ENCODE peak calls at places on chromosomes 3 and 15, in four cellular contexts. O, W, Y and B are unnamed samples.

GRCh38 chr3:188978772-188979171 is 193.0 kb upstream of the TPRG1 start:
- DNase-seq in O (peak), W (peak), Y (no peak), B (peak)

GRCh38 chr3:149368850-149369497 is 8.5 kb downstream of the TM4SF1 start:
- DNase-seq in O (no peak), W (no peak), Y (no peak), B (peak)

GRCh38 chr3:60125686-60126085 is 1075.9 kb upstream of the CFAP20DC start:
- DNase-seq in O (no peak), W (no peak), Y (no peak), B (no peak)

GRCh38 chr3:188948658-188949400 is 222.9 kb upstream of the TPRG1 start:
- DNase-seq in O (no peak), W (no peak), Y (no peak), B (peak)

GRCh38 chr3:12759097-12759679 is at the start of gene TMEM40:
- DNase-seq in O (no peak), W (peak), Y (no peak), B (no peak)

GRCh38 chr3:123584284-123584987 is 417 bp downstream of the HACD2 start:
- DNase-seq in O (no peak), W (no peak), Y (no peak), B (peak)

GRCh38 chr3:120682095-120682681 is at the start of gene HGD:
- DNase-seq in O (no peak), W (no peak), Y (no peak), B (no peak)

GRCh38 chr3:16741103-16741758 is 136.0 kb upstream of the DAZL start:
- DNase-seq in O (no peak), W (peak), Y (no peak), B (peak)

GRCh38 chr3:182083112-182083511 is 371.4 kb downstream of the SOX2 start:
- DNase-seq in O (no peak), W (no peak), Y (no peak), B (peak)

GRCh38 chr15:71275098-71275497 is 159.8 kb downstream of the THSD4 start:
- DNase-seq in O (no peak), W (peak), Y (no peak), B (peak)

GRCh38 chr3:130635978-130636377 is 110.7 kb downstream of the PIK3R4 start:
- DNase-seq in O (no peak), W (no peak), Y (no peak), B (no peak)

GRCh38 chr15:65940618-65940909 is 71.3 kb downstream of the RAB11A start:
- DNase-seq in O (no peak), W (no peak), Y (no peak), B (peak)

GRCh38 chr15:40960926-40961325 is 7.7 kb downstream of the CHAC1 start:
- DNase-seq in O (no peak), W (no peak), Y (no peak), B (no peak)

GRCh38 chr3:99783009-99783573 is 34.6 kb upstream of the CMSS1 start:
- DNase-seq in O (peak), W (peak), Y (no peak), B (peak)

GRCh38 chr3:188936597-188937107 is 235.1 kb upstream of the TPRG1 start:
- DNase-seq in O (no peak), W (no peak), Y (no peak), B (no peak)